ENCODE peak calls at places on chromosomes 7 and 10, in four cellular contexts. H is activated CD4-positive, alpha-beta T cell treated with anti-CD3 and anti-CD28 coated beads, Interleukin-2, amount 50 U/mL, for 1 hour; Q is T-helper 22 cell; I is spleen. C is an unnamed sample.
A peak's percentile ranks its signal among the peaks of the same experiment; 100 is the strongest.

GRCh38 chr7:27779873-27780272 is 39.9 kb downstream of the TAX1BP1 start:
- DNase-seq in H (no peak), Q (no peak), I (no peak), C (no peak)

GRCh38 chr7:20238754-20239324 is 21.7 kb upstream of the MACC1 start:
- DNase-seq in H (no peak), Q (no peak), I (no peak), C (no peak)

GRCh38 chr10:8297951-8298350 is 243.5 kb downstream of the GATA3 start:
- DNase-seq in H (no peak), Q (no peak), I (no peak), C (no peak)

GRCh38 chr7:50731703-50732582 is 50.8 kb downstream of the GRB10 start:
- DNase-seq in H (no peak), Q (no peak), I (peak; percentile 43), C (no peak)

GRCh38 chr10:95304976-95305375 is 14.2 kb upstream of the PDLIM1 start:
- DNase-seq in H (no peak), Q (no peak), I (no peak), C (no peak)

GRCh38 chr7:127822822-127823508 is 171.0 kb downstream of the SND1 start:
- DNase-seq in H (no peak), Q (no peak), I (no peak), C (no peak)

GRCh38 chr10:20596065-20596760 is 300.9 kb downstream of the NEBL start:
- DNase-seq in H (no peak), Q (no peak), I (no peak), C (no peak)

GRCh38 chr10:12479437-12479844 is 130.1 kb downstream of the CAMK1D start:
- DNase-seq in H (no peak), Q (no peak), I (peak; percentile 63), C (no peak)

GRCh38 chr10:97633921-97634320 is 621 bp upstream of the MORN4 start:
- DNase-seq in H (no peak), Q (no peak), I (no peak), C (no peak)

GRCh38 chr10:114802177-114802576 is 19.4 kb upstream of the FHIP2A start:
- DNase-seq in H (no peak), Q (no peak), I (no peak), C (no peak)

GRCh38 chr7:107446531-107446930 is 23.3 kb upstream of the GPR22 start:
- DNase-seq in H (no peak), Q (no peak), I (no peak), C (no peak)

GRCh38 chr10:126250045-126250444 is 138.2 kb downstream of the ADAM12 start:
- DNase-seq in H (no peak), Q (no peak), I (no peak), C (no peak)

GRCh38 chr10:43801137-43801536 is 152.5 kb upstream of the ZNF32 start:
- DNase-seq in H (no peak), Q (no peak), I (no peak), C (no peak)

GRCh38 chr10:132407243-132407746 is 10.3 kb downstream of the PWWP2B start:
- DNase-seq in H (no peak), Q (no peak), I (no peak), C (no peak)

C was measured in T follicular helper cell.